ENCODE peak calls at places on chromosome 1, in seven cellular contexts. Z is astrocyte, K is GM23338, F is WERI-Rb-1, Y is lung, O is fibroblast of mammary gland, L is fibroblast of lung. U is an unnamed sample.

GRCh38 chr1:199551967-199552565 is 475.4 kb upstream of the NR5A2 start:
- DNase-seq in F (peak), L (peak), Z (peak), K (peak), Y (no peak), O (peak), U (peak)

GRCh38 chr1:36673207-36673606 is 190.5 kb upstream of the CSF3R start:
- DNase-seq in F (peak), O (no peak), L (no peak), K (peak), Z (no peak), Y (no peak), U (no peak)

GRCh38 chr1:212612251-212612961 is 3.8 kb downstream of the ATF3 start:
- DNase-seq in Y (no peak), Z (no peak), F (peak), O (peak), L (no peak), K (no peak), U (peak)

GRCh38 chr1:156833598-156833997 is 16.9 kb upstream of the SH2D2A start:
- DNase-seq in F (no peak), Z (no peak), Y (no peak), L (no peak), O (no peak), K (no peak), U (no peak)

GRCh38 chr1:22995774-22996173 is 19.9 kb downstream of the TEX46 start:
- DNase-seq in Y (no peak), O (no peak), F (no peak), K (no peak), Z (no peak), L (no peak), U (no peak)

GRCh38 chr1:35539073-35539823 is 18.0 kb downstream of the KIAA0319L start:
- DNase-seq in L (no peak), Z (peak), F (peak), O (peak), K (no peak), Y (no peak), U (no peak)

GRCh38 chr1:81775510-81775909 is 25.2 kb upstream of the ADGRL2 start:
- DNase-seq in L (no peak), K (no peak), Y (no peak), F (no peak), Z (no peak), O (no peak), U (no peak)

GRCh38 chr1:157119448-157119847 is 18.7 kb downstream of the ETV3 start:
- DNase-seq in O (no peak), L (no peak), Z (no peak), K (no peak), Y (no peak), F (peak), U (no peak)

GRCh38 chr1:108643492-108644333 is 17.2 kb downstream of the HENMT1 start:
- DNase-seq in Z (peak), Y (peak), L (peak), K (peak), O (peak), F (peak), U (peak)

GRCh38 chr1:17819129-17819802 is 64.1 kb downstream of the ACTL8 start:
- DNase-seq in K (no peak), F (peak), Y (no peak), Z (no peak), O (no peak), L (no peak), U (no peak)

GRCh38 chr1:81424056-81424455 is 376.7 kb upstream of the ADGRL2 start:
- DNase-seq in F (peak), Y (no peak), Z (peak), O (no peak), K (no peak), L (peak), U (no peak)

GRCh38 chr1:201608635-201609395 is 69.9 kb downstream of the NAV1 start:
- DNase-seq in Z (peak), K (no peak), F (no peak), O (no peak), L (peak), Y (no peak), U (peak)

GRCh38 chr1:182617075-182617429 is 12.9 kb upstream of the RGS16 start:
- DNase-seq in Y (no peak), F (no peak), Z (no peak), O (no peak), K (no peak), L (no peak), U (no peak)

GRCh38 chr1:232629250-232630046 is 485 bp downstream of the SIPA1L2 start:
- DNase-seq in F (peak), Z (peak), O (peak), L (peak), Y (peak), K (peak), U (no peak)

DNA sequence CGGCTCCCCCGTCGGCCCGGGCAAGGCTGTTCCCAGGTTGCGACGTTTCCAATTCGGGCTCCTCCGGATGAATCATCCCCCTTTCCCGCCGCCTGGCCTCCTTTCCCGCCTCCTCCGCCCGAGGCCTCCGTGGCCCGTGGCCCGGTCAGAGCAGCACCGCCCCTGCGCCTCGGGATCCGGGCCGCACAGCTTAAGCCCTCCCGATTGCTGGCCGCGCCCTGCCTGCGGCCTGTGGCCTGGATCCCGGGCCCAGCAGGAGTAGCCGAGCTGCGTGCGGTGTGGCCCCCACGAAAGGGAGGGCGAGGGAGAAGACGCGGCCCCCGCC is 1.1 kb downstream of the TMEM200B start:
- DNase-seq in F (no peak), O (peak), Y (no peak), L (peak), K (peak), Z (peak), U (no peak)
- H3K4me3 ChIP-seq in F (no peak), O (peak), Y (peak), L (peak), K (peak), Z (peak), U (peak)

GRCh38 chr1:209886219-209886536 is 51.8 kb upstream of the SYT14 start:
- DNase-seq in L (no peak), F (no peak), Y (no peak), K (no peak), Z (no peak), O (no peak), U (no peak)
- TF ChIP-seq CTCF in L (peak), F (no peak), Y (no peak), K (peak), Z (peak), O (peak), U (peak)

GRCh38 chr1:183933528-183934179 is 103.9 kb downstream of the COLGALT2 start:
- DNase-seq in L (no peak), Z (no peak), K (no peak), F (no peak), Y (no peak), O (no peak), U (no peak)

GRCh38 chr1:183932412-183932811 is 105.1 kb downstream of the COLGALT2 start:
- DNase-seq in F (no peak), Z (peak), O (peak), K (no peak), Y (peak), L (peak), U (peak)

GRCh38 chr1:183936009-183936408 is 101.5 kb downstream of the COLGALT2 start:
- DNase-seq in K (no peak), O (no peak), Z (no peak), Y (no peak), F (no peak), L (no peak), U (no peak)

GRCh38 chr1:183934284-183934683 is 103.2 kb downstream of the COLGALT2 start:
- DNase-seq in O (no peak), Y (no peak), F (no peak), K (no peak), Z (no peak), L (no peak), U (no peak)

DNA sequence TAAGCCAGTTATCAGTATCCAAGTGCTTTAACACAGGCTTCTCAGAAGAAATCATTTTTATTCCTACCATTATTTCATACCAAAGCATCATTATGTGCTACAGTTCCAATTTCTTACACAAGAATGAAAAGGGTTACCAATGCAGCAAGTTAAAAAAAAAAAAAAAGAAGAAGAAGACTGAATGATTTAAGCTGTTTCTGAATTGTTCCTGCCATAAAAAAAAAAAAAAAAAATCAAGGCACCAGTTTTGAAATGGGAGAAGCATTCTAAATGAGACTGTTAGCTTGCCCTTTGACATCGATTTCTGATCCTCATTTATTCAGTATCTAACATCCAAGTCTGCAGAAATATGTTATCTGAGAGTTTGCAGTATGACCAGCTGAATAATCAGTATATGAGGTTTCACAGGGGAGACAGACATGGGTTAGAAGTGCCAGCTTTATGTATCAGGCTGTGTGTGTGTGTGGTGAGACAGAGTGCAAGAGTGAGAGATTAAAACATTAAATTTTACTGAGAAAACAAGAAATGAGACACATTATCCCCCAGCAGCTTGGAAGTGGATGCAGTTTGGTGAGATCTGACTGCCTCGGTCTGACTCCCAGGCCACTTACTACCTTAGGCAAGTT is 105.8 kb downstream of the COLGALT2 start:
- DNase-seq in O (peak), L (peak), K (no peak), Y (no peak), F (no peak), Z (no peak), U (no peak)
- H3K4me3 ChIP-seq in O (no peak), L (no peak), K (no peak), Y (no peak), F (no peak), Z (peak), U (no peak)

DNA sequence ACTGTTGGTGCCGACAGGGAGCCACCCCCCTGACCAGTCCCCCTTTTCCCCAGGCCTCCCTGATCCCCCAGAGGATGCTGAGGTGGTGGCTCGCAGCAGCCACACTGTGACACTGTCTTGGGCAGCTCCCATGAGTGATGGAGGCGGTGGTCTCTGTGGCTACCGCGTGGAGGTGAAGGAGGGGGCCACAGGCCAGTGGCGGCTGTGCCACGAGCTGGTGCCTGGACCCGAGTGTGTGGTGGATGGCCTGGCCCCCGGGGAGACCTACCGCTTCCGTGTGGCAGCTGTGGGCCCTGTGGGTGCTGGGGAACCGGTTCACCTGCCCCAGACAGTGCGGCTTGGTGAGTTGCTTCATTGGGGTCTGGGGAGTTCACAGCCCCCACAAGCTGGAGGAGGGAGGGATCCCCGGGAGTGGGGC is 89.2 kb downstream of the TRIM11 start:
- DNase-seq in K (no peak), L (no peak), Z (no peak), Y (no peak), O (no peak), F (no peak), U (no peak)
- TF ChIP-seq CTCF in K (no peak), L (no peak), Z (no peak), Y (no peak), O (no peak), F (no peak), U (no peak)

GRCh38 chr1:145874646-145875045 is 11.0 kb downstream of the ANKRD35 start:
- DNase-seq in Z (no peak), F (no peak), K (no peak), L (no peak), O (no peak), Y (no peak), U (no peak)

GRCh38 chr1:145871994-145872411 is 13.1 kb upstream of the PIAS3 start:
- DNase-seq in L (peak), O (peak), Z (peak), Y (no peak), K (peak), F (no peak), U (no peak)

GRCh38 chr1:145877923-145878486 is 7.7 kb downstream of the ANKRD35 start:
- DNase-seq in K (no peak), F (no peak), L (no peak), Y (no peak), O (no peak), Z (no peak), U (peak)

GRCh38 chr1:145868232-145868631 is 9.4 kb upstream of the PIAS3 start:
- DNase-seq in Y (no peak), K (no peak), O (no peak), L (no peak), Z (no peak), F (no peak), U (no peak)

GRCh38 chr1:145872421-145872891 is 13.2 kb downstream of the ANKRD35 start:
- DNase-seq in O (peak), F (no peak), L (peak), Y (no peak), K (peak), Z (peak), U (no peak)
- H3K4me3 ChIP-seq in O (peak), F (no peak), L (peak), Y (no peak), K (peak), Z (no peak), U (peak)

DNA sequence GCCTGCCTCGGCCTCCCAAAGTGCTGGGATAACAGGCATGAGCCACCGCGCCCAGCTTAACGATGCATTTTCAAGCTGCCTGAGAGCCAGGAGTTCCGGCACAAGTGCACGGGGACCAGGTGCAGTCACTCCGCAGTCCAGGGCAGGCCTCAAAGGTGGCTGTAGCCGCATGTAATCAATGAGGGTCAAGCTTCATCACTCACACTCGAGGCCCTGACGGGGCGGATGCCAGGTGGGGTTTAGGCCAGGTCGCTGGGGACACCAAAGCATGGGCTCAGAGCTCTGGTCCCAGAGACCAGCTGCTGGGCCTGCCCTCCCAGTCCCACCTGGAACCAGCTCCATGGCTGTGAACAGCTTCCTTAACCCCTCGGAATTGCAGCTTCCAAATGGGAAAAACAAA is 26.1 kb upstream of the GPR153 start:
- DNase-seq in L (no peak), K (no peak), F (no peak), Z (no peak), O (no peak), Y (no peak), U (no peak)
- TF ChIP-seq CTCF in L (no peak), K (no peak), F (no peak), Z (no peak), O (no peak), Y (no peak), U (no peak)

GRCh38 chr1:53026254-53026653 is 35.8 kb upstream of the PODN start:
- DNase-seq in K (no peak), Z (no peak), Y (no peak), L (peak), O (no peak), F (no peak), U (no peak)
- H3K4me3 ChIP-seq in K (no peak), Z (no peak), Y (no peak), L (no peak), O (no peak), F (no peak), U (no peak)

DNA sequence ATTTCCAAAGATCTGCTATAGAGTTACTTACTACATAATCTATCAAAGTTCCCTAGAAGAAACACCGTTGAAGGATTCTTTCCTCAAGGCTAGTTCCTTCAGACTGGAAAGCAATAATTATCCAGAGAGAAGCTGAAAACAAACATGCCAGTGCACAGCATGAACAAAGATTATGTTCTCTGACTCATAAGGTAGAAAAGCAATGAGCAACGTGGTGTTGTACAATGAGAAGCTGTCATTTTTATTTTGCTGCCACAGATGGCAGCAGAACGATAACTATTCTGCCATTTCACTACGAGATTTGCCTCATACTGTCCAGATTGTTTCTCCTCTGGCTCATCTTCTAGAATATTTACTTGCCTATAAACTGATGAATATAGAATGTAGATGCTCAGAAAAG is 10.7 kb downstream of the EXTL2 start:
- DNase-seq in L (peak), Y (no peak), F (no peak), Z (peak), O (peak), K (no peak), U (no peak)
- TF ChIP-seq CTCF in L (peak), Y (no peak), F (no peak), Z (peak), O (peak), K (no peak), U (peak)

GRCh38 chr1:41368384-41368783 is 7.2 kb downstream of the FOXO6 start:
- DNase-seq in Z (no peak), O (no peak), Y (no peak), F (no peak), K (no peak), L (no peak), U (no peak)
- H3K4me3 ChIP-seq in Z (no peak), O (no peak), Y (no peak), F (no peak), K (no peak), L (no peak), U (no peak)

DNA sequence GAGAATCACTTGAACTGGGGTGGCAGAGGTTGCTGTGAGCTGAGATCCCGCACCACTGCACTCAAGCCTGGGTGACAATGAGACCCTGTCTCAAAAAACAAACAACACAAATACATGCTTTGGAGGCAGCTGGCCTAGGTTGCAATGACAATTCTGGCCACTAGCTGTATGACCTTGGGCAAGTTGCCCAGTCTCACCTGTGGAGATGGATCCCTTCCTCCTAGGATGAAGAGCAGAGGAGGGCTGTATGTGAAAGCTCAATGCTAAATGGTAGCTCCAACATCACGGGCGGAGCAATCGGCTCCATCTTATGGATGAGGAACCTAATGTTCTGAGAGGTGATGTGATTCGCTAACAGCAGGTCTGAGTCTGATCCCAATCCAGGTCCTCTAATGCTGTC is 20.6 kb downstream of the ADORA1 start:
- DNase-seq in L (no peak), Z (no peak), Y (no peak), F (no peak), K (peak), O (no peak), U (no peak)
- TF ChIP-seq CTCF in L (peak), Z (peak), Y (no peak), F (peak), K (peak), O (peak), U (peak)